ENCODE peak calls at places on chromosomes 11 and 22, in eight cellular contexts. P is NCI-H1092 treated with DMSO at 0.1 percent for 48 hours, B is aorta, S is dermis microvascular lymphatic vessel endothelial cell, U is AG10803, F is left cardiac atrium, G is B cell, H is left colon. O is an unnamed sample.
A peak's percentile ranks its signal among the peaks of the same experiment; 100 is the strongest.

GRCh38 chr11:134555510-134555909 is 143.5 kb upstream of the B3GAT1 start:
- DNase-seq in P (no peak), B (no peak), S (no peak), U (no peak), F (no peak), G (no peak), H (no peak), O (no peak)

GRCh38 chr22:32204856-32205722 is at the start of gene RFPL2:
- DNase-seq in P (peak; percentile 82), B (no peak), S (peak; percentile 41), U (peak; percentile 1), F (peak; percentile 50), G (no peak), H (peak; percentile 74), O (no peak)

GRCh38 chr11:69131644-69132300 is 24.0 kb upstream of the SMIM38 start:
- DNase-seq in P (peak; percentile 46), B (peak; percentile 70), S (peak; percentile 79), U (peak; percentile 72), F (peak; percentile 67), G (no peak), H (peak; percentile 84), O (peak; percentile 79)

GRCh38 chr11:125229006-125229405 is 64.5 kb downstream of the PKNOX2 start:
- DNase-seq in P (no peak), B (no peak), S (no peak), U (no peak), F (no peak), G (no peak), H (no peak), O (peak; percentile 11)

GRCh38 chr11:74636633-74637184 is 44.3 kb downstream of the POLD3 start:
- DNase-seq in P (no peak), B (no peak), S (peak; percentile 87), U (peak; percentile 87), F (no peak), G (no peak), H (no peak), O (no peak)

GRCh38 chr22:26610072-26610958 is 7.5 kb downstream of the CRYBB1 start:
- DNase-seq in P (no peak), B (peak; percentile 82), S (peak; percentile 47), U (peak; percentile 94), F (no peak), G (no peak), H (peak; percentile 48), O (no peak)

GRCh38 chr22:48045369-48045768 is 1282.9 kb downstream of the TBC1D22A start:
- DNase-seq in P (no peak), B (no peak), S (no peak), U (no peak), F (no peak), G (no peak), H (peak; percentile 9), O (no peak)

GRCh38 chr11:3920148-3920852 is 64.8 kb downstream of the STIM1 start:
- DNase-seq in P (no peak), B (peak; percentile 55), S (no peak), U (peak; percentile 86), F (peak; percentile 46), G (no peak), H (no peak), O (no peak)

GRCh38 chr22:21936151-21936778 is 16.4 kb downstream of the PPM1F start:
- DNase-seq in P (no peak), B (peak; percentile 81), S (no peak), U (peak; percentile 40), F (peak; percentile 55), G (peak; percentile 54), H (peak; percentile 28), O (no peak)

GRCh38 chr22:23248583-23248982 is 68.3 kb downstream of the BCR start:
- DNase-seq in P (peak; percentile 67), B (no peak), S (peak; percentile 65), U (peak; percentile 29), F (no peak), G (no peak), H (no peak), O (no peak)

GRCh38 chr22:37345863-37346514 is 63.7 kb downstream of the CYTH4 start:
- DNase-seq in P (peak; percentile 23), B (no peak), S (peak; percentile 31), U (peak; percentile 96), F (no peak), G (no peak), H (peak; percentile 44), O (no peak)

GRCh38 chr11:76791861-76792260 is 8.7 kb downstream of the TSKU start:
- DNase-seq in P (no peak), B (no peak), S (no peak), U (peak; percentile 66), F (no peak), G (no peak), H (no peak), O (peak; percentile 82)

GRCh38 chr22:24187731-24188644 is 6.7 kb downstream of the SUSD2 start:
- DNase-seq in P (no peak), B (peak; percentile 42), S (no peak), U (no peak), F (no peak), G (peak; percentile 17), H (no peak), O (peak; percentile 80)

GRCh38 chr11:406796-407650 is 7.8 kb downstream of the SIGIRR start:
- DNase-seq in P (no peak), B (peak; percentile 89), S (peak; percentile 71), U (peak; percentile 75), F (peak; percentile 90), G (peak; percentile 95), H (peak; percentile 89), O (peak; percentile 95)

GRCh38 chr11:61827573-61828378 is at the start of gene FADS2:
- DNase-seq in P (peak; percentile 96), B (peak; percentile 98), S (peak; percentile 94), U (peak; percentile 90), F (peak; percentile 92), G (peak; percentile 82), H (peak; percentile 75), O (peak; percentile 99)

GRCh38 chr11:46361283-46362145 is 14.3 kb downstream of the DGKZ start:
- DNase-seq in P (peak; percentile 22), B (peak; percentile 84), S (peak; percentile 80), U (peak; percentile 54), F (peak; percentile 81), G (peak; percentile 88), H (peak; percentile 52), O (peak; percentile 90)

GRCh38 chr22:41407433-41407832 is 25.7 kb downstream of the TEF start:
- DNase-seq in P (no peak), B (no peak), S (no peak), U (no peak), F (no peak), G (no peak), H (no peak), O (no peak)

GRCh38 chr22:19291218-19291579 is 320 bp downstream of the CLTCL1 start:
- DNase-seq in P (no peak), B (peak; percentile 66), S (peak; percentile 36), U (peak; percentile 20), F (peak; percentile 52), G (peak; percentile 55), H (peak; percentile 52), O (peak; percentile 86)

GRCh38 chr22:19853058-19853878 is 1.4 kb downstream of the GNB1L start:
- DNase-seq in P (no peak), B (no peak), S (no peak), U (no peak), F (no peak), G (peak; percentile 11), H (no peak), O (no peak)

GRCh38 chr11:114440121-114440860 is 1.0 kb downstream of the REXO2 start:
- DNase-seq in P (no peak), B (no peak), S (no peak), U (peak; percentile 27), F (no peak), G (no peak), H (no peak), O (no peak)

GRCh38 chr11:9253086-9253485 is 12.1 kb downstream of the DENND5A start:
- DNase-seq in P (no peak), B (no peak), S (peak; percentile 66), U (no peak), F (no peak), G (no peak), H (no peak), O (no peak)

GRCh38 chr11:58965246-58965985 is 26.1 kb downstream of the GLYATL1 start:
- DNase-seq in P (no peak), B (no peak), S (no peak), U (peak; percentile 70), F (no peak), G (no peak), H (no peak), O (no peak)

GRCh38 chr11:85750646-85751045 is 60.3 kb downstream of the SYTL2 start:
- DNase-seq in P (no peak), B (no peak), S (no peak), U (peak; percentile 22), F (no peak), G (no peak), H (no peak), O (no peak)

GRCh38 chr11:44305643-44306468 is 4.1 kb downstream of the ALX4 start:
- DNase-seq in P (no peak), B (no peak), S (peak; percentile 24), U (no peak), F (no peak), G (peak; percentile 70), H (peak; percentile 34), O (no peak)

GRCh38 chr11:121671276-121672168 is 218.8 kb upstream of the SORL1-AS1 start:
- DNase-seq in P (peak; percentile 98), B (no peak), S (no peak), U (peak; percentile 9), F (no peak), G (no peak), H (no peak), O (no peak)

GRCh38 chr11:65444314-65445051 is 21.9 kb downstream of the NEAT1 start:
- DNase-seq in P (no peak), B (no peak), S (peak; percentile 54), U (peak; percentile 18), F (no peak), G (peak; percentile 5), H (no peak), O (peak; percentile 82)

GRCh38 chr22:19149047-19149883 is 827 bp downstream of the GSC2 start:
- DNase-seq in P (no peak), B (no peak), S (peak; percentile 16), U (no peak), F (no peak), G (peak; percentile 64), H (no peak), O (no peak)

GRCh38 chr11:32821917-32822560 is 7.7 kb upstream of the PRRG4 start:
- DNase-seq in P (no peak), B (no peak), S (no peak), U (no peak), F (no peak), G (no peak), H (no peak), O (no peak)

GRCh38 chr22:29167032-29167911 is 38.4 kb upstream of the EMID1 start:
- DNase-seq in P (no peak), B (no peak), S (no peak), U (no peak), F (no peak), G (peak; percentile 72), H (no peak), O (peak; percentile 45)

GRCh38 chr11:67409261-67409666 is 5.4 kb downstream of the TBC1D10C start:
- DNase-seq in P (no peak), B (no peak), S (no peak), U (no peak), F (no peak), G (peak; percentile 82), H (peak; percentile 61), O (no peak)

GRCh38 chr11:116733959-116734517 is 38.7 kb downstream of the BUD13 start:
- DNase-seq in P (no peak), B (no peak), S (no peak), U (no peak), F (no peak), G (no peak), H (no peak), O (peak; percentile 34)

GRCh38 chr11:124536520-124536919 is 6.9 kb downstream of the OR8B12 start:
- DNase-seq in P (no peak), B (peak; percentile 78), S (no peak), U (peak; percentile 25), F (peak; percentile 77), G (no peak), H (no peak), O (peak; percentile 89)

GRCh38 chr22:24822471-24822870 is 16.5 kb downstream of the SGSM1 start:
- DNase-seq in P (peak; percentile 62), B (no peak), S (no peak), U (no peak), F (no peak), G (no peak), H (no peak), O (peak; percentile 19)